ENCODE peak calls at places on chromosome 3, in ten cellular contexts. V is neural progenitor cell, S is BE2C, C is GM20000, W is pancreas, Y is OCI-LY7, N is GM06990, L is AG10803, T is astrocyte of the spinal cord, D is hepatocyte. O is an unnamed sample.

GRCh38 chr3:66362541-66362941 is 138.3 kb downstream of the LRIG1 start:
- DNase-seq in D (no peak), S (no peak), Y (no peak), L (peak; percentile 82), W (no peak), N (no peak), V (no peak), C (no peak), T (peak; percentile 69), O (no peak)

GRCh38 chr3:24299236-24299635 is 195.4 kb downstream of the THRB start:
- DNase-seq in S (no peak), Y (no peak), D (no peak), C (no peak), N (no peak), W (no peak), T (peak; percentile 22), V (no peak), L (no peak), O (no peak)

GRCh38 chr3:137165117-137165806 is 207.5 kb downstream of the IL20RB start:
- DNase-seq in C (no peak), Y (no peak), T (peak; percentile 35), W (no peak), V (no peak), N (no peak), L (peak; percentile 15), S (no peak), D (peak; percentile 11), O (no peak)

GRCh38 chr3:126127904-126128303 is 44.0 kb upstream of the SLC41A3 start:
- DNase-seq in W (no peak), D (no peak), Y (no peak), S (no peak), T (no peak), N (no peak), V (no peak), L (no peak), C (no peak), O (no peak)

GRCh38 chr3:163622384-163622783 is 1455.9 kb downstream of the SI start:
- DNase-seq in V (peak; percentile 81), N (no peak), W (no peak), C (no peak), L (no peak), D (peak; percentile 27), T (no peak), S (peak; percentile 60), Y (no peak), O (no peak)

GRCh38 chr3:29239377-29239776 is 41.5 kb upstream of the RBMS3 start:
- DNase-seq in W (no peak), V (no peak), C (no peak), L (no peak), S (no peak), T (peak; percentile 15), N (no peak), D (no peak), Y (no peak), O (no peak)

GRCh38 chr3:141465221-141465620 is 21.6 kb upstream of the RASA2 start:
- DNase-seq in T (peak; percentile 51), D (no peak), C (no peak), S (no peak), V (no peak), N (no peak), W (no peak), L (peak; percentile 42), Y (no peak), O (no peak)

GRCh38 chr3:78995087-78995486 is 772.7 kb downstream of the ROBO1 start:
- DNase-seq in L (no peak), S (no peak), D (no peak), C (no peak), V (no peak), N (no peak), Y (no peak), T (no peak), W (no peak), O (no peak)

GRCh38 chr3:5423076-5423475 is 235.6 kb downstream of the EDEM1 start:
- DNase-seq in V (no peak), T (no peak), S (no peak), D (no peak), W (no peak), Y (no peak), N (no peak), L (no peak), C (no peak), O (no peak)

GRCh38 chr3:32686713-32687112 is 1.7 kb downstream of the CNOT10 start:
- DNase-seq in S (no peak), T (no peak), W (no peak), Y (no peak), L (no peak), V (no peak), N (no peak), D (no peak), C (no peak), O (no peak)

GRCh38 chr3:182741214-182741613 is 52.1 kb upstream of the ATP11B start:
- DNase-seq in D (no peak), T (no peak), W (no peak), N (no peak), L (no peak), Y (no peak), S (no peak), V (no peak), C (no peak), O (no peak)

GRCh38 chr3:157081681-157082210 is 78.2 kb downstream of the CCNL1 start:
- DNase-seq in Y (peak; percentile 79), L (peak; percentile 95), N (peak; percentile 69), T (peak; percentile 98), W (peak; percentile 73), C (peak; percentile 75), S (peak; percentile 92), D (peak; percentile 95), V (peak; percentile 96), O (peak; percentile 74)

GRCh38 chr3:171810278-171811058 is at the start of gene PLD1:
- DNase-seq in V (peak; percentile 67), T (no peak), W (peak; percentile 91), C (peak; percentile 77), S (peak; percentile 65), N (no peak), L (peak; percentile 88), D (peak; percentile 94), Y (no peak), O (peak; percentile 80)

GRCh38 chr3:123090700-123091585 is 24.1 kb downstream of the PDIA5 start:
- DNase-seq in C (no peak), S (no peak), N (no peak), T (no peak), Y (no peak), W (no peak), L (no peak), V (peak; percentile 67), D (no peak), O (no peak)

GRCh38 chr3:81485444-81485865 is 276.0 kb downstream of the GBE1 start:
- DNase-seq in N (peak; percentile 39), W (no peak), T (peak; percentile 83), C (peak; percentile 26), L (peak; percentile 86), Y (peak; percentile 3), S (no peak), V (no peak), D (peak; percentile 13), O (peak; percentile 33)

GRCh38 chr3:53486961-53487654 is 7.3 kb upstream of the CACNA1D start:
- DNase-seq in Y (peak; percentile 6), W (no peak), C (no peak), T (no peak), L (no peak), N (no peak), V (no peak), D (no peak), S (no peak), O (no peak)
- TF ChIP-seq CTCF in Y (peak; percentile 46), W (no peak), C (no peak), T (no peak), L (no peak), N (peak; percentile 9), V (peak; percentile 13), D (no peak), S (no peak), O (no peak)

GRCh38 chr3:42755681-42756578 is 17.1 kb downstream of the CCDC13 start:
- DNase-seq in W (no peak), T (no peak), D (peak; percentile 67), V (peak; percentile 79), N (no peak), L (peak; percentile 35), S (peak; percentile 23), Y (peak; percentile 19), C (peak; percentile 32), O (no peak)
- TF ChIP-seq CTCF in W (no peak), T (peak; percentile 66), D (peak; percentile 46), V (peak; percentile 62), N (peak; percentile 67), L (peak; percentile 62), S (peak; percentile 55), Y (peak; percentile 67), C (peak; percentile 36), O (no peak)

GRCh38 chr3:187196573-187197094 is 652 bp upstream of the RTP1 start:
- DNase-seq in N (no peak), D (no peak), V (no peak), Y (no peak), W (no peak), T (no peak), S (no peak), L (no peak), C (no peak), O (no peak)
- TF ChIP-seq CTCF in N (no peak), D (no peak), V (no peak), Y (no peak), W (no peak), T (no peak), S (no peak), L (no peak), C (no peak), O (no peak)

GRCh38 chr3:160641675-160642330 is 35.2 kb upstream of the ARL14 start:
- DNase-seq in W (no peak), T (peak; percentile 15), C (no peak), V (no peak), N (no peak), S (no peak), Y (no peak), L (peak; percentile 5), D (no peak), O (no peak)

GRCh38 chr3:160644491-160644890 is 32.5 kb upstream of the ARL14 start:
- DNase-seq in D (no peak), V (peak; percentile 50), W (no peak), T (no peak), L (no peak), C (no peak), S (no peak), N (no peak), Y (no peak), O (no peak)

GRCh38 chr3:160648701-160649100 is 28.3 kb upstream of the ARL14 start:
- DNase-seq in L (no peak), S (no peak), T (no peak), Y (no peak), V (no peak), N (no peak), C (no peak), D (no peak), W (no peak), O (no peak)

GRCh38 chr3:160649596-160649995 is 27.4 kb upstream of the ARL14 start:
- DNase-seq in L (peak; percentile 5), T (peak; percentile 6), D (no peak), S (no peak), Y (no peak), V (no peak), W (no peak), C (no peak), N (no peak), O (no peak)

DNA sequence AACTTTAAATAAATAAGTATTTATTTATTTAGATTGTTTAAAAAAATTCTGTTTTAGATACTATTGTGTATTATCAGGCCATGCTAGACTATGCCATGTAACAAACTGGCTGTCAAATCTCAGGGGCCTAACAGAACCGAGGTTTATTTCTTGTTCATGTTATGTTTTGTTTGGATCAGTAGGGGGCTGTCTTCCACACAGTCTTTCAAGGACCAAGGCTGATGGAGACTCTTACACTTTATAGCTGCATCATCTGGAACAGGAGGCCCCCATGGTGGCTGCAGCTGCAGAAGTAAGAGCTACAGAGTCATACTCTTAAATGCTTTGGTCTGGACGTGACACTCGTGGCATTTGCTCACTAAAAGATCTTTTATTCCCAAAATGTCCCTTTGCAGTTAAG is 33.0 kb upstream of the ARL14 start:
- DNase-seq in Y (peak; percentile 2), W (no peak), C (no peak), V (peak; percentile 64), T (peak; percentile 9), S (no peak), L (no peak), N (no peak), D (peak; percentile 16), O (no peak)
- TF ChIP-seq CTCF in Y (peak; percentile 49), W (no peak), C (no peak), V (peak; percentile 46), T (peak; percentile 28), S (peak; percentile 24), L (no peak), N (peak; percentile 4), D (peak; percentile 9), O (no peak)